ENCODE peak calls at places on chromosomes 12 and 14, in five cellular contexts. V is esophagus squamous epithelium, S is kidney epithelial cell, R is thoracic aorta, M is astrocyte of the spinal cord. E is an unnamed sample.

GRCh38 chr12:9648701-9649531 is 20.6 kb upstream of the CLEC2D start:
- DNase-seq in V (no peak), S (no peak), R (no peak), M (peak), E (peak)

GRCh38 chr14:50045039-50045711 is 71.2 kb downstream of the VCPKMT start:
- DNase-seq in V (peak), S (no peak), R (peak), M (peak), E (peak)

GRCh38 chr12:34295366-34296142 is 273.3 kb downstream of the ALG10 start:
- DNase-seq in V (no peak), S (no peak), R (no peak), M (no peak), E (no peak)

GRCh38 chr14:93977790-93978581 is 1.6 kb upstream of the ASB2 start:
- DNase-seq in V (no peak), S (no peak), R (no peak), M (no peak), E (peak)

GRCh38 chr14:75204106-75204505 is 27.7 kb upstream of the TMED10 start:
- DNase-seq in V (no peak), S (no peak), R (no peak), M (peak), E (no peak)

GRCh38 chr12:77116277-77116676 is 50.9 kb upstream of the E2F7 start:
- DNase-seq in V (no peak), S (no peak), R (no peak), M (peak), E (no peak)

GRCh38 chr14:45650754-45651153 is 397.8 kb upstream of the MIS18BP1 start:
- DNase-seq in V (no peak), S (no peak), R (no peak), M (no peak), E (no peak)

GRCh38 chr14:92309968-92310367 is 13.0 kb upstream of the SLC24A4 start:
- DNase-seq in V (no peak), S (no peak), R (no peak), M (no peak), E (no peak)

GRCh38 chr14:88454886-88455285 is 69.4 kb downstream of the SPATA7 start:
- DNase-seq in V (no peak), S (no peak), R (no peak), M (no peak), E (no peak)

GRCh38 chr14:34496679-34497513 is 34.9 kb upstream of the SPTSSA start:
- DNase-seq in V (peak), S (peak), R (peak), M (peak), E (no peak)

GRCh38 chr14:36659010-36659821 is 2.4 kb upstream of the PAX9 start:
- DNase-seq in V (no peak), S (no peak), R (no peak), M (no peak), E (no peak)

GRCh38 chr12:99984271-99985128 is at the start of gene ANKS1B:
- DNase-seq in V (no peak), S (no peak), R (peak), M (peak), E (peak)

GRCh38 chr12:46267618-46268348 is 1.1 kb downstream of the SLC38A1 start:
- DNase-seq in V (no peak), S (no peak), R (no peak), M (peak), E (peak)

GRCh38 chr12:107761502-107761904 is 566 bp upstream of the PRDM4 start:
- DNase-seq in V (no peak), S (no peak), R (no peak), M (no peak), E (no peak)

GRCh38 chr14:89269404-89269803 is 147.6 kb downstream of the FOXN3 start:
- DNase-seq in V (no peak), S (no peak), R (no peak), M (no peak), E (no peak)

GRCh38 chr14:69921052-69921451 is 41.8 kb downstream of the SMOC1 start:
- DNase-seq in V (no peak), S (no peak), R (no peak), M (peak), E (no peak)

DNA sequence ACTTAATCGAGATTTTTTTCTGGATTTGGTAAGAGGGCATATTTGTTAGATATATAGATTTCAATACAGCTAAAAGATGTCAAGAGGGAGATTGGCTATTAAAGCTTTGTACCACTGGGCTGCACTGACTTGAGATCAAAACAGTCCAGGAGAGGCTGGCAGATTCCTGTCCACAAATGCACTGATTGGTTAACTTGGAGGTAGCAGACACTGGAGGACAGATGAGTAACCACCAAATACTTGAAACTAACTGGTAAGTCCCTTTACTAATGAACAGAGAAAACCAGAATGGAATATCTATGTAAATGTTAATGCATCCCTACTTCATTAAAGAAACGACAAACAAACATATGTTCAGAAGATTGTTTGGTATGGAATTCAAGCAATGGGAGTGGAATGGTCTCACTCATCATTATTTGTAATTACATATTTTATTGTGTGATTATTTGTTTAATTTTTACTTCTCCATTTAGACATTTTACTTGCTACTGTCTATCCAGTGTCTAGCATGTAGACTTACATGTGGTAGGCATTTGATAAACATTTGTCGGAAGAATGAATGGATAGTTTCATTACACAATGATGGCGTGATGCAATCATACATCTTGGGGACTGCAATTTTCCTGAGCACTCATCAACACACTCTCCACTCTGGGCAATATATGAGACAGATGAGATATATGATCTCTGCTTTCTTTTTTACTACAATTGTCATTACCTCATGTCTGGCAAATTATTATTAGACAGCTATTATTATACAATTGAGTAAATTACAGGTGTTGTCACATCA is 416.4 kb downstream of the LRIG3 start:
- DNase-seq in V (no peak), S (no peak), R (no peak), M (no peak), E (no peak)
- H3K4me3 ChIP-seq in V (no peak), S (no peak), R (no peak), M (no peak), E (no peak)

DNA sequence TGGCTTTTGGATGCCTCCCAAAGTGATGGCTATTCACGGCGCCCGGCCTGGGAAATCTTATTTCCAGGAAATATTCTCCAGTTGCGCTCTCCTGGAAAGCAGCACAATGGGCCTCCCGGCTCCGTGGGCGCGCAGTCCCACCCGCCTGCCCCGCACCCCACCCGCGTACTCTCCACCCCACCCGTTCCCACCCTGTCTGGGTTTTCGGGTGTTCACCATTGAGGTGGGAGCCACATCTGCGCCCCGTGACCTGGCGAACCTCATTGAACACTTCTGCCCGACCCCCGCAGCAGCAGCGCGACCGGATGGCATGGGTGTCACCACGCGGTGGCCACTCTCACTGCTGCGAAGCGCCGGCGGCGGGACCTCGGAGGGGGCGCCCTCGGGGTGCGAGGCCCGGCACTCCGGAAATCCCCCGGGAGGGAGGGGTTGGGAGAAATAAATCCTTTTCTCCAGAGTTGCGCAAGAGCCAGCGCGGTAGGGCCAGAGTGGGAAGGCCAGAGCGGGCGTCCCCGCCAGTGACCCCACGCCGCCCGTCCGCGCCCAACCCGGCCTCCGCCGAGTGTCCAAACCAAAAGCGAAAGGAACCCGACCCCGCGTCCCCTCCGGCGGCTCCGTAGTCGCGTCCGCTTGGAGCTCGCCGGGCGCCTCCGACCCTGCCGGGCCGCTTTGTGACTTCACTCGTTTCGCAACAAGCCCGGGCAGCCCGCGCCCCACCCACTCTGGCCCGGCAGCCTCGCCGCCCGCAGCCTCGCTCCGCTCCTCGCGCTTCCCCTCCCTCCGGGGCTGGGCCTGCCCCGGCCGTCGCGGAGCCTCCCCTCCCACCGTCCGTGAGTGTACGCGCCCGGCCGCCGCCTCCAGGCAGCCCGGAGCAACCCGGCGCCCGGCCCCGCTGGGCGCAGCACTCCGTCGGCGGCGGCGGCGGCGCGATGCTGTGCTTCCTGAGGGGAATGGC is at the start of gene DRAM1:
- DNase-seq in V (peak), S (no peak), R (peak), M (peak), E (peak)
- TF ChIP-seq CTCF in V (peak), S (peak), R (peak), M (peak), E (peak)

GRCh38 chr12:32264995-32265394 is 134.4 kb upstream of the FGD4 start:
- DNase-seq in V (no peak), S (no peak), R (no peak), M (no peak), E (peak)

GRCh38 chr12:32265920-32266319 is 133.4 kb upstream of the FGD4 start:
- DNase-seq in V (no peak), S (no peak), R (no peak), M (no peak), E (peak)

GRCh38 chr12:32261638-32262037 is 137.7 kb upstream of the FGD4 start:
- DNase-seq in V (no peak), S (no peak), R (no peak), M (no peak), E (peak)

GRCh38 chr12:32266756-32267155 is 132.6 kb upstream of the FGD4 start:
- DNase-seq in V (no peak), S (no peak), R (no peak), M (no peak), E (no peak)

GRCh38 chr12:32265461-32265860 is 133.9 kb upstream of the FGD4 start:
- DNase-seq in V (no peak), S (no peak), R (no peak), M (no peak), E (no peak)
- H3K4me3 ChIP-seq in V (no peak), S (no peak), R (no peak), M (no peak), E (no peak)

GRCh38 chr14:65103150-65103760 is 938 bp upstream of the MAX start:
- DNase-seq in V (no peak), S (no peak), R (no peak), M (no peak), E (peak)
- TF ChIP-seq CTCF in V (no peak), S (peak), R (no peak), M (peak), E (peak)

GRCh38 chr12:53952871-53953734 is 1.6 kb upstream of the HOXC12 start:
- DNase-seq in V (no peak), S (no peak), R (no peak), M (no peak), E (no peak)

GRCh38 chr12:53955036-53955775 is 503 bp downstream of the HOXC12 start:
- DNase-seq in V (no peak), S (no peak), R (no peak), M (no peak), E (no peak)

GRCh38 chr12:53955776-53956250 is 1.1 kb downstream of the HOXC12 start:
- DNase-seq in V (no peak), S (no peak), R (no peak), M (no peak), E (no peak)

GRCh38 chr12:53953831-53954693 is 641 bp upstream of the HOXC12 start:
- DNase-seq in V (no peak), S (no peak), R (no peak), M (no peak), E (no peak)

GRCh38 chr12:53954694-53955035 is at the start of gene HOXC12:
- DNase-seq in V (no peak), S (no peak), R (no peak), M (no peak), E (no peak)
- H3K4me3 ChIP-seq in V (no peak), S (no peak), R (no peak), M (no peak), E (no peak)

DNA sequence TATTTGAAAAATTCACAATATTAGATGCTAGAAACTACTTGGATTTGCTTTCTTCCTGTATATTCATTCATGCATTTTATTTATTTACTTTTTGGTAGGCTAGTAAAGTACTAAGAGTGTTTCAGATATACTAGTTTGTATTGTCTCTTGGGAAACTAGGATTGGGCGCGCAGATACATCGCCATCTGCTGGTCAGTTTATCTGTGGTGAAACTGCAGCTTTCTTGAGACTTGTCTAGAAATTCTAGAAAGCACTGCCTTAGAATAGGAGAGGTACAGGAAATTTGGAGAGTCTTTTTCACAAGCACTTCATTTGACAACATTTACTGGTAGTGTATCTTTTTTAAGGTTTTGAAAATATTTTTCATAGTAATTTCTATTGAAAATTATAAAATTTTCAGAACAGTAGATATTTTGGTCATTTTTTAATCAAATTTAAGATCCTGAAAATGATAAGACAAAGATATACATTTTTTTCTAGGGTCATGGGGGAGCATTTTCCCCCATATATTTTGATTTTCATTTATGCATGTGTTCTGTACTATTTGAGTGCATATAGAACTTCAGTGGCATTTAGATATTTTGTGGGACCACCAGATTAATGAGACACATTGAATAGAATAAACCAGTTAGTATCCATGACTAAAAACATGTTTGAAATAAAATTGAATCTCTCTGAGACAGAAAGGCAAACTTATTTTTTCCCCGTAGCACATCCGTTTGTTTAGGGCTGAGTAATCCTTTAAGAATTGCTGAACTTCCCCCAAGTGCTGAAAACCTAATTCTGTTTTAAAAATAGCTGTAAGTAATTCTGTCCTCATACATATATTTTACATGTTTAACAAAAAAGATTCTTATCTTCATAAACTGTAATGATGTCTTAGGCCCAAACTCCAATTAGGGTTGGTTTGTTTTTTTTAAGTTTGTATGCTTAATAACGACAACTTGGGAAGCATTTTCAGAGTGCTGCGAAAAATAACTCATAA is 44.5 kb downstream of the SLC38A6 start:
- DNase-seq in V (no peak), S (peak), R (peak), M (peak), E (peak)
- TF ChIP-seq CTCF in V (peak), S (peak), R (peak), M (peak), E (peak)

DNA sequence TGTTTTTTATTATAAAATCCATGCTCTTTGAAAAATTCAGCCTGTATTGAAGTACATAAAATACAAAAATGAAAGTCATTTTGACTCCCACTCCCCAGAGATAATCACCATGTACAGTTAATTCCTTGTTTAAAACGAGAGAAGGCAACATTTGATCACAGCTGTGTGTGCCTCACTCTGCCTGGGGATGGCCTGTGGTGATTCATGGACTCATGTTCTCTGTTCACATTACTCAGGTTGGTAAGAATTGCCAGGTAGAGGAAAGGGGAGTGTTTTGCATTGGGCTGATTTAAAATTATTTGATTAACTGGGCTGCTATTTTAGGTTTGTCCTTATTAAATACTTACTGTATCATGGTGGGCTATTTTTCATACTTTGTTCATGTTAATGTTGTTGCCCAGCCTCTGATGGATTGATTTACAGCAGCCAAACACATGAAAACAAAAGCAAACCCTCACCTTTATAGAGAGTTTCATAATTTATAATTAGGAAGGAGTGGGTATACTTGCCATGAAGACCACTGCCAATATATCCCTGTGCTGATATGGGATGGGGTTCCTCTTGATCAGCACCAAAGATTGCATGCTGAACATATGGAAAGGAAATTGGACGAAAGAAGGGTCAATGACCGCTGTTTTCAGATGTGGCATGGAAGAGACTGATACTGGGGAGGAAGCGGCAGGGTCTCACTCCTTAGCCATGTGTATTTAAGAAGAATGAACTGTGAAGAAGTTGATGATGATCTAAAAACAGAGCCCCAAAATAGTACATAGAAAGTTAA is 3.0 kb downstream of the ZBTB1 start:
- DNase-seq in V (no peak), S (no peak), R (no peak), M (no peak), E (peak)
- H3K4me3 ChIP-seq in V (no peak), S (no peak), R (peak), M (no peak), E (peak)

GRCh38 chr14:80358112-80358511 is 146.8 kb upstream of the DIO2 start:
- DNase-seq in V (no peak), S (no peak), R (no peak), M (no peak), E (no peak)

GRCh38 chr14:80350707-80351106 is 139.4 kb upstream of the DIO2 start:
- DNase-seq in V (no peak), S (no peak), R (no peak), M (no peak), E (no peak)

GRCh38 chr14:80356413-80356812 is 145.1 kb upstream of the DIO2 start:
- DNase-seq in V (no peak), S (no peak), R (no peak), M (peak), E (no peak)
- TF ChIP-seq CTCF in V (no peak), S (peak), R (no peak), M (peak), E (peak)

GRCh38 chr12:16914853-16915252 is 308.9 kb upstream of the LMO3 start:
- DNase-seq in V (no peak), S (no peak), R (no peak), M (no peak), E (no peak)
- H3K4me3 ChIP-seq in V (no peak), S (no peak), R (no peak), M (no peak), E (no peak)